ENCODE peak calls at places on chromosomes 4 and X, in eight cellular contexts. L is suprapubic skin, Q is lower leg skin, U is uterus, V is H1, P is tibial nerve, D is testis, K is adrenal gland. I is an unnamed sample.

GRCh38 chr4:77026322-77026704 is 49.5 kb downstream of the CCNI start:
- DNase-seq in L (no peak), Q (no peak), U (no peak), V (no peak), P (no peak), D (no peak), K (no peak), I (no peak)

GRCh38 chr4:25792200-25792791 is 70.5 kb downstream of the SEL1L3 start:
- DNase-seq in L (no peak), Q (peak), U (no peak), V (peak), P (no peak), D (peak), K (peak), I (peak)

GRCh38 chr4:100240008-100240407 is 49.7 kb upstream of the DDIT4L start:
- DNase-seq in L (no peak), Q (no peak), U (no peak), V (no peak), P (no peak), D (no peak), K (no peak), I (no peak)

GRCh38 chr4:106194801-106195200 is 121.2 kb downstream of the TBCK start:
- DNase-seq in L (no peak), Q (no peak), U (no peak), V (no peak), P (no peak), D (no peak), K (no peak), I (no peak)

GRCh38 chr4:183241322-183241640 is 78.8 kb downstream of the CLDN22 start:
- DNase-seq in L (no peak), Q (no peak), U (no peak), V (no peak), P (no peak), D (no peak), K (no peak), I (no peak)

GRCh38 chr4:185839204-185839712 is 27.3 kb upstream of the SORBS2 start:
- DNase-seq in L (no peak), Q (no peak), U (peak), V (peak), P (no peak), D (peak), K (peak), I (no peak)

GRCh38 chr4:169412046-169412445 is 141.3 kb upstream of the SH3RF1 start:
- DNase-seq in L (no peak), Q (no peak), U (no peak), V (no peak), P (no peak), D (no peak), K (no peak), I (no peak)

GRCh38 chr4:2264481-2265041 is 2.7 kb upstream of the MXD4 start:
- DNase-seq in L (peak), Q (no peak), U (no peak), V (no peak), P (no peak), D (no peak), K (peak), I (peak)

GRCh38 chrX:69616520-69617203 is 749 bp downstream of the EDA start:
- DNase-seq in L (peak), Q (peak), U (peak), V (no peak), P (no peak), D (peak), K (peak), I (no peak)

GRCh38 chr4:52234539-52235174 is 183.6 kb downstream of the SPATA18 start:
- DNase-seq in L (no peak), Q (no peak), U (no peak), V (no peak), P (no peak), D (peak), K (no peak), I (no peak)

GRCh38 chrX:107775000-107775733 is 420 bp downstream of the TSC22D3 start:
- DNase-seq in L (no peak), Q (no peak), U (no peak), V (peak), P (no peak), D (no peak), K (no peak), I (peak)

GRCh38 chr4:106083065-106083464 is 187.8 kb downstream of the NPNT start:
- DNase-seq in L (no peak), Q (no peak), U (no peak), V (no peak), P (no peak), D (no peak), K (no peak), I (no peak)

GRCh38 chr4:20273793-20274192 is 22.1 kb downstream of the SLIT2 start:
- DNase-seq in L (no peak), Q (no peak), U (no peak), V (no peak), P (no peak), D (no peak), K (no peak), I (no peak)

GRCh38 chr4:168832746-168833575 is 177.1 kb downstream of the CBR4 start:
- DNase-seq in L (peak), Q (peak), U (peak), V (peak), P (no peak), D (peak), K (peak), I (no peak)

GRCh38 chr4:158176108-158176507 is 3.3 kb upstream of the GASK1B start:
- DNase-seq in L (no peak), Q (no peak), U (no peak), V (no peak), P (no peak), D (no peak), K (peak), I (no peak)

GRCh38 chrX:12411831-12412230 is 273.6 kb downstream of the FRMPD4 start:
- DNase-seq in L (no peak), Q (no peak), U (no peak), V (no peak), P (no peak), D (no peak), K (no peak), I (no peak)

GRCh38 chr4:924107-925096 is 7.7 kb downstream of the GAK start:
- DNase-seq in L (no peak), Q (peak), U (no peak), V (no peak), P (no peak), D (no peak), K (no peak), I (no peak)

GRCh38 chr4:1406946-1407656 is 859 bp upstream of the NKX1-1 start:
- DNase-seq in L (no peak), Q (peak), U (no peak), V (no peak), P (no peak), D (no peak), K (no peak), I (no peak)

GRCh38 chr4:53240573-53240972 is 125.3 kb downstream of the SCFD2 start:
- DNase-seq in L (no peak), Q (no peak), U (no peak), V (no peak), P (no peak), D (no peak), K (no peak), I (no peak)

GRCh38 chr4:12146349-12146748 is 717.7 kb upstream of the HS3ST1 start:
- DNase-seq in L (no peak), Q (no peak), U (no peak), V (no peak), P (no peak), D (no peak), K (no peak), I (no peak)

GRCh38 chr4:140078366-140078765 is 75.6 kb downstream of the MAML3 start:
- DNase-seq in L (no peak), Q (no peak), U (peak), V (no peak), P (no peak), D (peak), K (peak), I (peak)

GRCh38 chrX:135112096-135112729 is 8.1 kb downstream of the ETDB start:
- DNase-seq in L (no peak), Q (peak), U (no peak), V (peak), P (no peak), D (peak), K (no peak), I (no peak)

GRCh38 chr4:32396504-32396903 is 1676.3 kb downstream of the PCDH7 start:
- DNase-seq in L (no peak), Q (no peak), U (no peak), V (no peak), P (no peak), D (no peak), K (no peak), I (no peak)

GRCh38 chrX:53280703-53281320 is 572 bp downstream of the IQSEC2 start:
- DNase-seq in L (no peak), Q (no peak), U (peak), V (no peak), P (peak), D (peak), K (peak), I (no peak)

GRCh38 chrX:53283099-53283498 is 1.7 kb upstream of the IQSEC2 start:
- DNase-seq in L (no peak), Q (no peak), U (no peak), V (no peak), P (no peak), D (no peak), K (peak), I (no peak)

GRCh38 chrX:53282313-53282712 is 929 bp upstream of the IQSEC2 start:
- DNase-seq in L (no peak), Q (no peak), U (peak), V (no peak), P (no peak), D (no peak), K (peak), I (no peak)

GRCh38 chrX:53280316-53280702 is 1.1 kb downstream of the IQSEC2 start:
- DNase-seq in L (no peak), Q (no peak), U (no peak), V (no peak), P (no peak), D (no peak), K (peak), I (no peak)

GRCh38 chrX:53281321-53281822 is at the start of gene IQSEC2:
- DNase-seq in L (peak), Q (peak), U (peak), V (peak), P (peak), D (peak), K (peak), I (peak)
- TF ChIP-seq POLR2A in L (no peak), Q (no peak), U (no peak), V (no peak), P (peak), D (no peak), K (no peak), I (no peak)

GRCh38 chrX:115949900-115950822 is 220.4 kb upstream of the AGTR2 start:
- DNase-seq in L (no peak), Q (no peak), U (peak), V (no peak), P (no peak), D (no peak), K (peak), I (no peak)
- H3K4me3 ChIP-seq in L (no peak), Q (no peak), U (no peak), V (no peak), P (no peak), D (no peak), K (no peak), I (no peak)

GRCh38 chrX:132217203-132218073 is 1.8 kb downstream of the RAP2C start:
- DNase-seq in L (peak), Q (peak), U (peak), V (peak), P (peak), D (peak), K (peak), I (peak)
- TF ChIP-seq POLR2A in L (no peak), Q (no peak), U (no peak), V (peak), P (no peak), D (no peak), K (peak), I (peak)

DNA sequence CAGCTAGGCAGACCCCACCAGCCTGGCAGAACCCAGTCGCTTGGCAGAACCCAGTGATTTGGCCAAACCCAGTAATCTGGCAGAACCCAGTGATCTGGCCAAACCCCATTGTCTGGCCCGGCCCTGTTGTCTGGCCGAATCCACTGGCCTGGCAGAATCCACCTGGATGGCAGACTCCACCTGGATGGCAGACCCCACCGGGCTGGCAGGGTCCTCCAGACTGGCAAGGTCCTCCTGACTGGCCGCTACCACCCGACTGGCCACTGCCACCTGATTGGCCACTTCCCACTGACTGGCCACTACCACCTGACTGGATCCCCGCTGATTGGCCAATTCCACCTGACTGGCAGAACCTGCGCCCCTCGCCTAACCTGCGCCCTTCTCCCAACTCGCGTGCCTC is 3.2 kb downstream of the MAGED1 start:
- DNase-seq in L (no peak), Q (no peak), U (no peak), V (no peak), P (no peak), D (no peak), K (no peak), I (no peak)
- H3K4me3 ChIP-seq in L (no peak), Q (no peak), U (no peak), V (no peak), P (no peak), D (no peak), K (no peak), I (no peak)

DNA sequence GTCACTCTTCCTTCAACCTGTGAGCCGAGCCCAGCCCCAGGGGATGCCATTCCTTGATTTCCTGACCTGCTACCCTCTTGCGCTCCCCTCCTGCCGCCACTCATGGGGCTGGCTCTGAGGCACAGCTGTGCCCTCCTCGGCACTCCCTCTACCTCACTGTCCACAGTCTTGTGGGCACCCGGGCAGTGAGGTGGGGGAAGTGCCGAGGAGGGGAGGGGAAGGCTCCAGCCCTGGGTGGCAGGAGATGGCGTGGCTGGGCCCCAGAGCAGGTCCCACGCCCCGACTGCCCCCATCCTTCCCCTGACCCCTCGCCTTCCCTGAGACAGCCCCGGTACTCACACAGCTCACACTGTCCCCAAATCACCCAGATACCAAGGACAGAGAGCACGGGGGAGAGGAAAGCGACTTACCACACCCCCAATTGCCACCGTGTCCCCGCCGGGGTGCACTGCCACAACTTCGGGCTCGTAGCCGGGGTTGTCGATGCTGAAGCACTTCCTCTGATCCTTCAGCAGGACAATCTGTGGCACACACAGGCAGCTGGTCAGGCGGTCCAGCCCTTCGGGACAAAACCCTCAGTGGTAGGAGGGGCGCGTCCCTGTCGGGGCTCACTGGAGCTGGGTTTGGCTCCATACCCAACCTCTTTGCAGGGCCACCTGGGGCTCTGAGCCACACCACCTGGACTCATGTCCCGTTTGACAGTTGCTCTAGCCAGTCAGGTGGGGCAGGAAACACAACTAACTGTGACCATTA is 37.9 kb downstream of the WDR1 start:
- DNase-seq in L (no peak), Q (peak), U (no peak), V (no peak), P (no peak), D (no peak), K (no peak), I (no peak)
- TF ChIP-seq POLR2A in L (no peak), Q (no peak), U (no peak), V (no peak), P (no peak), D (no peak), K (no peak), I (no peak)

GRCh38 chr4:48270516-48270897 is 869 bp upstream of the TEC start:
- DNase-seq in L (no peak), Q (no peak), U (no peak), V (no peak), P (no peak), D (no peak), K (no peak), I (no peak)
- H3K4me3 ChIP-seq in L (peak), Q (no peak), U (peak), V (peak), P (no peak), D (peak), K (peak), I (peak)

GRCh38 chrX:18354369-18355329 is at the start of gene SCML2:
- DNase-seq in L (no peak), Q (no peak), U (peak), V (peak), P (no peak), D (peak), K (peak), I (no peak)
- TF ChIP-seq POLR2A in L (no peak), Q (no peak), U (no peak), V (no peak), P (no peak), D (no peak), K (no peak), I (no peak)

GRCh38 chr4:8312069-8312445 is 42.5 kb downstream of the HTRA3 start:
- DNase-seq in L (peak), Q (peak), U (peak), V (no peak), P (no peak), D (no peak), K (no peak), I (no peak)

GRCh38 chr4:8308144-8308543 is 38.6 kb downstream of the HTRA3 start:
- DNase-seq in L (peak), Q (peak), U (peak), V (no peak), P (no peak), D (no peak), K (no peak), I (no peak)

GRCh38 chr4:8308856-8309771 is 39.6 kb downstream of the HTRA3 start:
- DNase-seq in L (peak), Q (peak), U (peak), V (no peak), P (peak), D (peak), K (no peak), I (peak)

GRCh38 chr4:8311096-8312068 is 41.8 kb downstream of the HTRA3 start:
- DNase-seq in L (peak), Q (peak), U (peak), V (peak), P (no peak), D (no peak), K (no peak), I (peak)

DNA sequence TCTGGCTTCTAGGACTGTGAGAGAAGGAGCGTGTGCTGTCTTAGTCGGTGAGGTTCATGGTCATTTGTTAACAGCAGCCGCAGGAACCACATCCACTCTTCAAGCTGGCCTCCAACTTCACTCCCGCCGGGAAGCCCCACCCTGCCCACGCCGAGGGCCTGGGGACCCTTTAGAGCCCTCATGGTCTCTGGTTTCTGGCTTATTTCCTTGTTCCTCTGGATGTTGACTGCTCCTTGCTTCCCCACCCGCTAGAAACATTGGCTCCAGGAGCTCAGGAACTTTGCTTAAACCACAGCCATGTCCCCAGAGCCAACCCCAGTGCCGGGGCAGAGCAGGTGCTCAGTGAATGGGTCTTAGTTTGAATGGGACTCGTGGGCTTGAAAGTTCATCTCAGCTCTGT is 40.8 kb downstream of the HTRA3 start:
- DNase-seq in L (peak), Q (peak), U (peak), V (no peak), P (no peak), D (no peak), K (no peak), I (no peak)
- H3K4me3 ChIP-seq in L (no peak), Q (no peak), U (no peak), V (no peak), P (no peak), D (no peak), K (no peak), I (no peak)

I was measured in upper lobe of left lung.